ENCODE peak calls at places on chromosomes 6 and 20, in four cellular contexts. One of them, this sample, is unnamed.
A peak's percentile ranks its signal among the peaks of the same experiment; 100 is the strongest.

GRCh38 chr6:117706504-117706903 is 31.2 kb downstream of the NUS1 start:
- DNase-seq in RWPE1: no peak
- DNase-seq in cardiac septum: no peak
- DNase-seq in LHCN-M2: no peak
- DNase-seq in this sample: no peak

GRCh38 chr20:7327815-7328214 is 560.3 kb downstream of the BMP2 start:
- DNase-seq in cardiac septum: no peak
- DNase-seq in LHCN-M2: no peak
- DNase-seq in RWPE1: no peak
- DNase-seq in this sample: no peak

GRCh38 chr6:108738684-108739406 is 109.4 kb upstream of the ARMC2 start:
- DNase-seq in RWPE1: no peak
- DNase-seq in LHCN-M2: no peak
- DNase-seq in cardiac septum: no peak
- DNase-seq in this sample: no peak

GRCh38 chr20:22492497-22492896 is 91.9 kb downstream of the FOXA2 start:
- DNase-seq in LHCN-M2: no peak
- DNase-seq in RWPE1: no peak
- DNase-seq in cardiac septum: no peak
- DNase-seq in this sample: no peak

GRCh38 chr20:16491277-16491912 is 81.9 kb downstream of the KIF16B start:
- DNase-seq in LHCN-M2: no peak
- DNase-seq in RWPE1: no peak
- DNase-seq in cardiac septum: no peak
- DNase-seq in this sample: no peak

GRCh38 chr6:146620655-146621054 is 21.9 kb downstream of the ADGB start:
- DNase-seq in RWPE1: no peak
- DNase-seq in cardiac septum: no peak
- DNase-seq in LHCN-M2: no peak
- DNase-seq in this sample: no peak

GRCh38 chr6:73613806-73614536 is 39.8 kb downstream of the SLC17A5 start:
- DNase-seq in LHCN-M2: no peak
- DNase-seq in cardiac septum: no peak
- DNase-seq in RWPE1: no peak
- DNase-seq in this sample: no peak

GRCh38 chr20:63472159-63472811 is at the start of gene KCNQ2:
- DNase-seq in cardiac septum: no peak
- DNase-seq in RWPE1: no peak
- DNase-seq in LHCN-M2: no peak
- DNase-seq in this sample: no peak

GRCh38 chr6:132490478-132491204 is 22.3 kb downstream of the STX7 start:
- DNase-seq in LHCN-M2: no peak
- DNase-seq in cardiac septum: no peak
- DNase-seq in RWPE1: no peak
- DNase-seq in this sample: no peak

GRCh38 chr6:40804905-40805304 is 217.7 kb upstream of the LRFN2 start:
- DNase-seq in RWPE1: no peak
- DNase-seq in cardiac septum: no peak
- DNase-seq in LHCN-M2: no peak
- DNase-seq in this sample: no peak

GRCh38 chr20:57754190-57754589 is 44.4 kb upstream of the PMEPA1 start:
- DNase-seq in RWPE1: no peak
- DNase-seq in cardiac septum: no peak
- DNase-seq in LHCN-M2: no peak
- DNase-seq in this sample: no peak

GRCh38 chr6:149862901-149863595 is 1.1 kb downstream of the LRP11 start:
- DNase-seq in LHCN-M2: peak; percentile 84
- DNase-seq in RWPE1: peak; percentile 58
- DNase-seq in cardiac septum: peak; percentile 87
- DNase-seq in this sample: peak; percentile 87

GRCh38 chr20:24136659-24137246 is 148.2 kb upstream of the GGTLC1 start:
- DNase-seq in cardiac septum: no peak
- DNase-seq in RWPE1: no peak
- DNase-seq in LHCN-M2: no peak
- DNase-seq in this sample: no peak

GRCh38 chr20:53824779-53825178 is 231.1 kb upstream of the ZNF217 start:
- DNase-seq in RWPE1: no peak
- DNase-seq in LHCN-M2: no peak
- DNase-seq in cardiac septum: no peak
- DNase-seq in this sample: no peak

GRCh38 chr20:62195736-62196135 is 12.9 kb downstream of the MTG2 start:
- DNase-seq in RWPE1: no peak
- DNase-seq in LHCN-M2: no peak
- DNase-seq in cardiac septum: no peak
- DNase-seq in this sample: peak; percentile 37

GRCh38 chr6:25962368-25963127 is at the start of gene TRIM38:
- DNase-seq in RWPE1: peak; percentile 79
- DNase-seq in cardiac septum: no peak
- DNase-seq in LHCN-M2: peak; percentile 96
- DNase-seq in this sample: no peak

GRCh38 chr20:34715384-34715783 is 11.2 kb downstream of the TP53INP2 start:
- DNase-seq in RWPE1: no peak
- DNase-seq in LHCN-M2: no peak
- DNase-seq in cardiac septum: no peak
- DNase-seq in this sample: no peak

GRCh38 chr6:106973841-106974336 is 640 bp downstream of the CD24 start:
- DNase-seq in LHCN-M2: no peak
- DNase-seq in cardiac septum: no peak
- DNase-seq in RWPE1: peak; percentile 41
- DNase-seq in this sample: no peak

GRCh38 chr6:27605401-27606342 is 132.8 kb upstream of the ZNF184 start:
- DNase-seq in LHCN-M2: peak; percentile 58
- DNase-seq in cardiac septum: no peak
- DNase-seq in RWPE1: no peak
- DNase-seq in this sample: no peak

GRCh38 chr6:70843328-70843918 is 113.4 kb downstream of the B3GAT2 start:
- DNase-seq in cardiac septum: no peak
- DNase-seq in RWPE1: no peak
- DNase-seq in LHCN-M2: no peak
- DNase-seq in this sample: no peak

GRCh38 chr6:33740204-33740608 is 6.5 kb downstream of the IP6K3 start:
- DNase-seq in cardiac septum: peak; percentile 82
- DNase-seq in RWPE1: no peak
- DNase-seq in LHCN-M2: no peak
- DNase-seq in this sample: no peak

GRCh38 chr6:19613678-19614077 is 223.5 kb upstream of the ID4 start:
- DNase-seq in RWPE1: no peak
- DNase-seq in LHCN-M2: no peak
- DNase-seq in cardiac septum: no peak
- DNase-seq in this sample: no peak

GRCh38 chr6:30044630-30045029 is 16.4 kb upstream of the POLR1H start:
- DNase-seq in LHCN-M2: peak; percentile 74
- DNase-seq in RWPE1: no peak
- DNase-seq in cardiac septum: no peak
- DNase-seq in this sample: no peak

GRCh38 chr20:10984899-10985298 is 311.1 kb upstream of the JAG1 start:
- DNase-seq in cardiac septum: no peak
- DNase-seq in LHCN-M2: no peak
- DNase-seq in RWPE1: no peak
- DNase-seq in this sample: no peak

GRCh38 chr6:106163446-106163965 is 77.4 kb downstream of the PRDM1 start:
- DNase-seq in LHCN-M2: peak; percentile 72
- DNase-seq in RWPE1: no peak
- DNase-seq in cardiac septum: no peak
- DNase-seq in this sample: no peak

GRCh38 chr20:43715511-43715910 is 11.3 kb downstream of the GTSF1L start:
- DNase-seq in LHCN-M2: no peak
- DNase-seq in cardiac septum: no peak
- DNase-seq in RWPE1: no peak
- DNase-seq in this sample: peak; percentile 26

GRCh38 chr20:63894358-63895201 is at the start of gene DNAJC5:
- DNase-seq in cardiac septum: peak; percentile 98
- DNase-seq in LHCN-M2: peak; percentile 90
- DNase-seq in RWPE1: peak; percentile 100
- DNase-seq in this sample: peak; percentile 99

GRCh38 chr6:157989541-157990289 is 8.1 kb downstream of the SYNJ2 start:
- DNase-seq in LHCN-M2: peak; percentile 36
- DNase-seq in cardiac septum: peak; percentile 89
- DNase-seq in RWPE1: peak; percentile 29
- DNase-seq in this sample: peak; percentile 80

GRCh38 chr6:148513145-148514071 is 170.8 kb downstream of the SASH1 start:
- DNase-seq in RWPE1: no peak
- DNase-seq in cardiac septum: no peak
- DNase-seq in LHCN-M2: peak; percentile 65
- DNase-seq in this sample: peak; percentile 85

GRCh38 chr20:46905364-46906125 is 10.9 kb downstream of the EYA2 start:
- DNase-seq in LHCN-M2: no peak
- DNase-seq in cardiac septum: no peak
- DNase-seq in RWPE1: no peak
- DNase-seq in this sample: no peak

GRCh38 chr6:37192669-37193068 is 22.7 kb downstream of the PIM1 start:
- DNase-seq in cardiac septum: no peak
- DNase-seq in LHCN-M2: no peak
- DNase-seq in RWPE1: no peak
- DNase-seq in this sample: no peak

GRCh38 chr6:125668071-125668470 is 81.4 kb upstream of the HEY2 start:
- DNase-seq in cardiac septum: no peak
- DNase-seq in RWPE1: no peak
- DNase-seq in LHCN-M2: no peak
- DNase-seq in this sample: no peak

GRCh38 chr20:22684072-22684762 is 99.8 kb upstream of the FOXA2 start:
- DNase-seq in RWPE1: peak; percentile 77
- DNase-seq in LHCN-M2: peak; percentile 64
- DNase-seq in cardiac septum: peak; percentile 79
- DNase-seq in this sample: no peak

GRCh38 chr20:57427239-57428127 is 36.3 kb downstream of the RBM38 start:
- DNase-seq in LHCN-M2: no peak
- DNase-seq in RWPE1: no peak
- DNase-seq in cardiac septum: no peak
- DNase-seq in this sample: no peak

GRCh38 chr6:158843751-158844683 is 24.8 kb upstream of the EZR start:
- DNase-seq in cardiac septum: no peak
- DNase-seq in LHCN-M2: no peak
- DNase-seq in RWPE1: no peak
- DNase-seq in this sample: no peak

GRCh38 chr6:169996652-169997051 is 245.2 kb downstream of the ERMARD start:
- DNase-seq in cardiac septum: no peak
- DNase-seq in LHCN-M2: no peak
- DNase-seq in RWPE1: no peak
- DNase-seq in this sample: no peak

This sample was measured in posterior vena cava.